ENCODE peak calls at places on chromosomes 11 and 22, in seven cellular contexts. F is fibroblast of lung; G is tibial nerve; K is CD8-positive, alpha-beta memory T cell; S is HL-60; Y is psoas muscle; B is GM23248. U is an unnamed sample.

GRCh38 chr22:31917227-31917921 is 27.0 kb upstream of the YWHAH start:
- DNase-seq in F (no peak), G (no peak), K (no peak), S (peak; percentile 78), Y (peak; percentile 39), B (no peak), U (no peak)

GRCh38 chr22:49213731-49214352 is 613.8 kb downstream of the BRD1 start:
- DNase-seq in F (no peak), G (no peak), K (no peak), S (no peak), Y (no peak), B (no peak), U (no peak)

GRCh38 chr22:19877626-19878339 is 23.1 kb upstream of the GNB1L start:
- DNase-seq in F (peak; percentile 32), G (peak; percentile 6), K (no peak), S (no peak), Y (no peak), B (no peak), U (no peak)

GRCh38 chr11:78030429-78031325 is 7.6 kb upstream of the KCTD14 start:
- DNase-seq in F (peak; percentile 78), G (no peak), K (no peak), S (no peak), Y (no peak), B (peak; percentile 41), U (no peak)

GRCh38 chr11:7651140-7651551 is 22.2 kb downstream of the CYB5R2 start:
- DNase-seq in F (no peak), G (no peak), K (no peak), S (peak; percentile 72), Y (no peak), B (peak; percentile 47), U (no peak)

GRCh38 chr11:72470386-72470785 is 36.1 kb upstream of the CLPB start:
- DNase-seq in F (no peak), G (no peak), K (no peak), S (no peak), Y (no peak), B (no peak), U (no peak)

GRCh38 chr11:3203221-3204043 is 15.2 kb downstream of the MRGPRG start:
- DNase-seq in F (no peak), G (no peak), K (peak; percentile 27), S (no peak), Y (peak; percentile 49), B (peak; percentile 43), U (no peak)

GRCh38 chr11:45607995-45608394 is 57.4 kb downstream of the CHST1 start:
- DNase-seq in F (peak; percentile 6), G (no peak), K (no peak), S (no peak), Y (no peak), B (no peak), U (no peak)

GRCh38 chr11:93567406-93567819 is 24.2 kb upstream of the SMCO4 start:
- DNase-seq in F (peak; percentile 67), G (no peak), K (no peak), S (no peak), Y (peak; percentile 86), B (peak; percentile 35), U (no peak)

GRCh38 chr11:5701184-5701583 is 11.6 kb downstream of the TRIM22 start:
- DNase-seq in F (no peak), G (no peak), K (no peak), S (no peak), Y (no peak), B (no peak), U (no peak)

GRCh38 chr11:4881188-4881587 is 512 bp upstream of the OR51T1 start:
- DNase-seq in F (no peak), G (no peak), K (no peak), S (no peak), Y (no peak), B (peak; percentile 2), U (no peak)

GRCh38 chr11:122097419-122098001 is 18.5 kb downstream of the BLID start:
- DNase-seq in F (peak; percentile 59), G (no peak), K (no peak), S (no peak), Y (no peak), B (peak; percentile 68), U (peak; percentile 81)

GRCh38 chr22:46491936-46492335 is 45.5 kb downstream of the CELSR1 start:
- DNase-seq in F (no peak), G (no peak), K (no peak), S (no peak), Y (no peak), B (peak; percentile 62), U (peak; percentile 55)

GRCh38 chr11:113265343-113265742 is 49.0 kb upstream of the TTC12 start:
- DNase-seq in F (no peak), G (no peak), K (no peak), S (no peak), Y (no peak), B (no peak), U (no peak)

GRCh38 chr11:60485987-60486386 is 6.6 kb upstream of the MS4A12 start:
- DNase-seq in F (no peak), G (no peak), K (no peak), S (peak; percentile 55), Y (no peak), B (no peak), U (no peak)

GRCh38 chr11:96331556-96332168 is 11.3 kb downstream of the MAML2 start:
- DNase-seq in F (peak; percentile 26), G (no peak), K (no peak), S (no peak), Y (no peak), B (peak; percentile 40), U (no peak)

GRCh38 chr11:70695086-70695960 is 297.0 kb downstream of the CTTN start:
- DNase-seq in F (no peak), G (no peak), K (peak; percentile 30), S (no peak), Y (no peak), B (peak; percentile 17), U (no peak)

GRCh38 chr11:12540913-12541587 is 133.2 kb upstream of the TEAD1 start:
- DNase-seq in F (peak; percentile 75), G (no peak), K (no peak), S (no peak), Y (no peak), B (peak; percentile 96), U (peak; percentile 34)

GRCh38 chr11:74154621-74155281 is 16.1 kb downstream of the C2CD3 start:
- DNase-seq in F (peak; percentile 28), G (no peak), K (no peak), S (no peak), Y (no peak), B (peak; percentile 32), U (peak; percentile 37)

GRCh38 chr22:29625090-29625825 is 21.8 kb downstream of the NF2 start:
- DNase-seq in F (peak; percentile 80), G (peak; percentile 31), K (no peak), S (peak; percentile 41), Y (peak; percentile 65), B (peak; percentile 88), U (peak; percentile 69)

DNA sequence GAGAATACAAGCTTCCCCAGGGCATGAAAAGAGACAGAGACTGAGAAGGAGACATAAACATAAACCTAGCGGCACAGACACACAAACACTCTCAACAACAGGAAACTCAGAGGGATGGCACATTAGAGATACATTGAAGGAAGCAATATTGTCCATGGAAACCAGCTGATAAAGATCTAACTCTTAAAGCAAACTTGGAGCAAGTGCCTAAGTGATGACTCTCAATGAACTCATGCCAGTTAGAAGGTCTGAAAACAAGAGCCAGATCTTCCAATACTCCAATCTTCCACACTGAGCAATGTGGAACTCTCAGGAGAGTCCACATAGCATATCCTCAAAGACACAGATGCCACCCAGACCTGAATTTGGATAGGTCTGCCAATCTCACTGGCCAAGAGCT is 168.8 kb upstream of the ISX start:
- DNase-seq in F (no peak), G (no peak), K (no peak), S (no peak), Y (no peak), B (no peak), U (peak; percentile 40)
- H3K27ac ChIP-seq in F (no peak overlapping the region), G (no peak overlapping the region), K (no peak overlapping the region), S (no peak overlapping the region), Y (no peak overlapping the region), B (no peak overlapping the region), U (no peak overlapping the region)

GRCh38 chr11:37849731-37850130 is 1251.7 kb upstream of the RAG2 start:
- DNase-seq in F (peak; percentile 10), G (no peak), K (no peak), S (no peak), Y (no peak), B (no peak), U (no peak)
- H3K27ac ChIP-seq in F (no peak overlapping the region), G (no peak overlapping the region), K (no peak overlapping the region), S (no peak overlapping the region), Y (no peak overlapping the region), B (no peak overlapping the region), U (no peak overlapping the region)

GRCh38 chr22:37742374-37743092 is 45.7 kb downstream of the TRIOBP start:
- DNase-seq in F (peak; percentile 87), G (no peak), K (no peak), S (peak; percentile 69), Y (no peak), B (peak; percentile 94), U (peak; percentile 87)

GRCh38 chr22:37741312-37741795 is 44.5 kb downstream of the TRIOBP start:
- DNase-seq in F (peak; percentile 99), G (peak; percentile 86), K (no peak), S (peak; percentile 96), Y (peak; percentile 89), B (peak; percentile 96), U (peak; percentile 62)

GRCh38 chr22:37739000-37739399 is 42.2 kb downstream of the TRIOBP start:
- DNase-seq in F (peak; percentile 86), G (peak; percentile 74), K (no peak), S (peak; percentile 52), Y (peak; percentile 91), B (peak; percentile 79), U (no peak)

GRCh38 chr22:37739611-37740049 is 42.8 kb downstream of the TRIOBP start:
- DNase-seq in F (no peak), G (no peak), K (no peak), S (peak; percentile 95), Y (peak; percentile 68), B (no peak), U (no peak)

DNA sequence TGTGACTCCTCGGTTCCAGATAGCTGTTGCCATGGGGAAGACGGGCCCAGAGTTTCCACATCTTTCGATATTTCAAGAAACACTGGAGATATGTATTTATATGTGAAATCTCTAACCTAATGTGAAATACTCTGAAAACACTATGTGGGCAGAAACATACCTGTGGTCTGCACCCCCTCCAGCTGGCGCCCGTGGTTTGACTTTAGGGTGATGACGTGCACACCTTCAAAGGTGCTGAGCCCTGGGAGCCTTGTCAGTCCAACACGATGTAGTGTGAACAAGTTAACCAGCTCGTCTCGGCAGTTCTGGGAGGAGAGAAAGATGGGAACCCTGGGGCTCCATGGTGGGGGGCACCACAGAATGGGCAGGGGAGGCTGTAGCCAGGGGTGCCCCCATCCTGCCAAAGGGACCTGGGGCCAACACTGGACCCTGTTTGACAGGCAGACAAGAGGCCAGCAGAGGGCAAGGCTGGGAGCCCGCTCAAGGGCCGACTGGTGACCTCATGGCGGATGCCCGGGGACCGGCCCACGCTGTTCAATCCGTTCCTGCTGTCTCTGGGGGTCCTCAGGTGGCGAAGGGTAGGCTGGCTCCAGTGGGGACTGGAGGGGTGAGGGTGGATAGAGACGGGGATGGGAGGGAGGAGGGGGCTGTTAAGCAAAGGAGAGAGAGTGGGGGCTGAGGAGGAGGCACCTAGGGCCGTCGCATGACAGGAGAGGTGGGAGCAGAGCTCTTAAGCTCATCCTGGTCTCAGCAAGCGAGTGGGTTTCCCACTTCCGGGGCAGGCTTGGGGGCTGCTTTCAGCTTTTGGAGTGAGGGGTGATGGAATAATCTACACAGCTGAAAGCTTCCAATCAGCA is 43.8 kb downstream of the TRIOBP start:
- DNase-seq in F (no peak), G (no peak), K (no peak), S (no peak), Y (no peak), B (no peak), U (no peak)
- H3K27ac ChIP-seq in F (peak overlapping the region; percentile 49), G (peak overlapping the region; percentile 72), K (no peak overlapping the region), S (peak overlapping the region; percentile 83), Y (no peak overlapping the region), B (no peak overlapping the region), U (no peak overlapping the region)

GRCh38 chr22:40853961-40854360 is 2.5 kb downstream of the ST13 start:
- DNase-seq in F (peak; percentile 15), G (no peak), K (no peak), S (no peak), Y (no peak), B (peak; percentile 48), U (peak; percentile 4)
- H3K27ac ChIP-seq in F (no peak overlapping the region), G (peak overlapping the region; percentile 99), K (no peak overlapping the region), S (peak overlapping the region; percentile 25), Y (peak overlapping the region; percentile 98), B (peak overlapping the region; percentile 99), U (peak overlapping the region; percentile 97)